ENCODE peak calls at places on chromosome 20, in five cellular contexts. V is activated CD8-positive, alpha-beta memory T cell treated with anti-CD3 and anti-CD28 coated beads for 4 hours; L is Caki2; E is epithelial cell of esophagus; W is activated T-helper 1 cell treated with anti-CD3 and anti-CD28 coated beads, Interleukin-2, amount 50 U/mL, for 16 hours. B is an unnamed sample.
A peak's percentile ranks its signal among the peaks of the same experiment; 100 is the strongest.

GRCh38 chr20:17910828-17911294 is 57.7 kb downstream of the SNX5 start:
- DNase-seq in L (peak; percentile 67), V (no peak), W (no peak), E (peak; percentile 44), B (no peak)

GRCh38 chr20:10609276-10609675 is 64.5 kb downstream of the JAG1 start:
- DNase-seq in L (no peak), E (no peak), V (no peak), W (no peak), B (no peak)

GRCh38 chr20:32457476-32457986 is 99.4 kb downstream of the ASXL1 start:
- DNase-seq in W (no peak), E (peak; percentile 51), V (no peak), L (peak; percentile 94), B (no peak)

GRCh38 chr20:11792229-11792953 is 125.3 kb upstream of the BTBD3 start:
- DNase-seq in E (no peak), W (no peak), L (no peak), V (no peak), B (no peak)

GRCh38 chr20:38864662-38865061 is 59.2 kb downstream of the PPP1R16B start:
- DNase-seq in V (no peak), W (no peak), L (no peak), E (no peak), B (no peak)

GRCh38 chr20:6430381-6430780 is 307.6 kb upstream of the FERMT1 start:
- DNase-seq in W (no peak), V (no peak), L (no peak), E (no peak), B (no peak)

GRCh38 chr20:21099653-21100589 is 6.2 kb downstream of the LINC00237 start:
- DNase-seq in L (no peak), V (no peak), W (no peak), E (peak; percentile 30), B (no peak)

GRCh38 chr20:59185809-59186208 is 22.2 kb downstream of the ZNF831 start:
- DNase-seq in L (peak; percentile 9), W (no peak), V (no peak), E (no peak), B (no peak)

GRCh38 chr20:35698298-35699126 is 640 bp downstream of the NFS1 start:
- DNase-seq in E (peak; percentile 21), W (no peak), L (peak; percentile 18), V (no peak), B (no peak)

GRCh38 chr20:21109144-21109543 is 3.0 kb upstream of the LINC00237 start:
- DNase-seq in W (no peak), E (no peak), L (no peak), V (no peak), B (no peak)

GRCh38 chr20:49859807-49860206 is 47.2 kb downstream of the SLC9A8 start:
- DNase-seq in W (no peak), V (no peak), E (peak; percentile 86), L (no peak), B (no peak)

GRCh38 chr20:11387189-11387754 is 530.4 kb upstream of the BTBD3 start:
- DNase-seq in E (peak; percentile 89), W (no peak), V (no peak), L (peak; percentile 88), B (no peak)

GRCh38 chr20:35006009-35006408 is 50.3 kb downstream of the MYH7B start:
- DNase-seq in V (no peak), W (no peak), E (no peak), L (no peak), B (no peak)

GRCh38 chr20:18916886-18917785 is 103.6 kb downstream of the SCP2D1 start:
- DNase-seq in W (no peak), L (no peak), E (no peak), V (no peak), B (no peak)

GRCh38 chr20:36465109-36466080 is 75.9 kb upstream of the MYL9 start:
- DNase-seq in L (peak; percentile 56), E (peak; percentile 90), W (no peak), V (peak; percentile 10), B (no peak)

GRCh38 chr20:11452326-11452725 is 465.4 kb upstream of the BTBD3 start:
- DNase-seq in W (no peak), L (no peak), E (peak; percentile 65), V (no peak), B (no peak)

GRCh38 chr20:24702501-24703283 is 233.3 kb downstream of the SYNDIG1 start:
- DNase-seq in L (no peak), V (no peak), W (no peak), E (no peak), B (no peak)

GRCh38 chr20:7741866-7742265 is 198.4 kb downstream of the HAO1 start:
- DNase-seq in L (no peak), E (peak; percentile 47), V (no peak), W (no peak), B (no peak)

GRCh38 chr20:1301031-1301529 is 27.9 kb downstream of the SDCBP2 start:
- DNase-seq in L (no peak), W (peak; percentile 18), V (peak; percentile 28), E (peak; percentile 61), B (peak; percentile 21)

GRCh38 chr20:57263127-57263609 is 3.3 kb downstream of the BMP7 start:
- DNase-seq in V (no peak), W (no peak), L (no peak), E (peak; percentile 6), B (no peak)

GRCh38 chr20:650954-651353 is 2.0 kb downstream of the SRXN1 start:
- DNase-seq in E (no peak), V (no peak), W (no peak), L (no peak), B (no peak)

GRCh38 chr20:47102629-47103028 is 208.0 kb downstream of the EYA2 start:
- DNase-seq in W (no peak), V (no peak), E (no peak), L (no peak), B (no peak)

GRCh38 chr20:51815383-51816076 is 13.2 kb upstream of the SALL4 start:
- DNase-seq in E (peak; percentile 43), V (no peak), W (no peak), L (no peak), B (no peak)

GRCh38 chr20:53402233-53403005 is 191.2 kb downstream of the ZNF217 start:
- DNase-seq in E (no peak), L (no peak), V (peak; percentile 9), W (no peak), B (no peak)

GRCh38 chr20:53922901-53923314 is 147.5 kb downstream of the BCAS1 start:
- DNase-seq in E (no peak), W (no peak), V (no peak), L (no peak), B (peak; percentile 98)

GRCh38 chr20:45933231-45934045 is 1.0 kb upstream of the PCIF1 start:
- DNase-seq in E (peak; percentile 79), L (peak; percentile 79), V (peak; percentile 21), W (peak; percentile 32), B (no peak)

GRCh38 chr20:37686762-37687477 is 6.9 kb upstream of the CTNNBL1 start:
- DNase-seq in V (no peak), W (no peak), L (no peak), E (peak; percentile 65), B (no peak)

GRCh38 chr20:32337937-32338661 is 20.0 kb upstream of the ASXL1 start:
- DNase-seq in E (no peak), W (no peak), L (no peak), V (no peak), B (no peak)

GRCh38 chr20:24208652-24209051 is 220.1 kb upstream of the GGTLC1 start:
- DNase-seq in L (no peak), E (no peak), V (no peak), W (no peak), B (no peak)

GRCh38 chr20:11740975-11741374 is 176.7 kb upstream of the BTBD3 start:
- DNase-seq in L (no peak), V (no peak), E (no peak), W (no peak), B (no peak)

GRCh38 chr20:1185316-1185741 is 548 bp upstream of the TMEM74B start:
- DNase-seq in L (no peak), E (peak; percentile 15), V (no peak), W (no peak), B (no peak)

GRCh38 chr20:62477669-62478450 is 2.1 kb upstream of the GATA5 start:
- DNase-seq in L (no peak), V (no peak), E (no peak), W (no peak), B (no peak)